ENCODE peak calls at places on chromosomes 4 and X, in four cellular contexts. B is mammary epithelial cell, X is ovary, D is K562. I is an unnamed sample.

GRCh38 chr4:121112530-121112929 is 40.2 kb upstream of the NDNF start:
- DNase-seq in B (no peak), X (no peak), D (no peak), I (peak)

GRCh38 chrX:38513087-38513742 is 48.1 kb upstream of the TSPAN7 start:
- DNase-seq in B (no peak), X (no peak), D (no peak), I (no peak)

GRCh38 chr4:112633477-112634235 is 3.1 kb downstream of the ZGRF1 start:
- DNase-seq in B (peak), X (no peak), D (peak), I (peak)

GRCh38 chr4:186724861-186725419 is 1.3 kb upstream of the FAT1 start:
- DNase-seq in B (peak), X (no peak), D (no peak), I (peak)

GRCh38 chr4:32909722-32910121 is 2189.6 kb downstream of the PCDH7 start:
- DNase-seq in B (no peak), X (no peak), D (no peak), I (no peak)

GRCh38 chrX:45768666-45769065 is 568.0 kb upstream of the DIPK2B start:
- DNase-seq in B (no peak), X (no peak), D (no peak), I (no peak)

GRCh38 chr4:175238827-175239517 is 320.8 kb downstream of the ADAM29 start:
- DNase-seq in B (no peak), X (no peak), D (no peak), I (no peak)

GRCh38 chrX:2464677-2465166 is 36.1 kb downstream of the DHRSX start:
- DNase-seq in B (no peak), X (no peak), D (peak), I (no peak)

GRCh38 chrX:154727418-154728323 is 23.2 kb downstream of the GAB3 start:
- DNase-seq in B (peak), X (no peak), D (no peak), I (peak)

GRCh38 chrX:131979116-131979515 is 44.0 kb upstream of the STK26 start:
- DNase-seq in B (no peak), X (no peak), D (no peak), I (no peak)

GRCh38 chrX:40108959-40109287 is 11.2 kb upstream of the BCOR start:
- DNase-seq in B (peak), X (peak), D (peak), I (peak)

GRCh38 chr4:7661846-7662506 is 227.2 kb upstream of the PSAPL1 start:
- DNase-seq in B (no peak), X (no peak), D (no peak), I (no peak)

GRCh38 chr4:139823345-139823744 is 157.7 kb downstream of the MGST2 start:
- DNase-seq in B (no peak), X (no peak), D (no peak), I (no peak)

GRCh38 chr4:122003335-122003734 is 51.5 kb upstream of the TRPC3 start:
- DNase-seq in B (no peak), X (no peak), D (peak), I (peak)

GRCh38 chr4:41882622-41883347 is 52.4 kb upstream of the TMEM33 start:
- DNase-seq in B (peak), X (peak), D (peak), I (peak)

GRCh38 chr4:111398906-111399330 is 746.3 kb upstream of the FAM241A start:
- DNase-seq in B (no peak), X (no peak), D (no peak), I (peak)

GRCh38 chr4:184968784-184969201 is 49.5 kb upstream of the HELT start:
- DNase-seq in B (peak), X (no peak), D (no peak), I (no peak)

GRCh38 chr4:25443851-25444250 is 66.8 kb downstream of the ANAPC4 start:
- DNase-seq in B (no peak), X (no peak), D (no peak), I (no peak)

GRCh38 chr4:103075894-103076776 is at the start of gene SLC9B2:
- DNase-seq in B (peak), X (peak), D (peak), I (peak)

GRCh38 chrX:45232139-45232538 is 31.5 kb upstream of the DIPK2B start:
- DNase-seq in B (no peak), X (no peak), D (no peak), I (no peak)

GRCh38 chrX:43317378-43317777 is 338.7 kb upstream of the MAOA start:
- DNase-seq in B (no peak), X (no peak), D (no peak), I (no peak)

GRCh38 chrX:129462707-129463106 is 60.6 kb downstream of the SMARCA1 start:
- DNase-seq in B (no peak), X (no peak), D (no peak), I (no peak)

GRCh38 chr4:111671756-111672155 is 473.5 kb upstream of the FAM241A start:
- DNase-seq in B (no peak), X (no peak), D (no peak), I (no peak)

GRCh38 chr4:180057891-180058643 is 2185.1 kb upstream of the TENM3 start:
- DNase-seq in B (peak), X (peak), D (no peak), I (peak)

GRCh38 chr4:19130836-19131235 is 1109.3 kb upstream of the LCORL start:
- DNase-seq in B (peak), X (no peak), D (no peak), I (peak)

GRCh38 chr4:122932763-122933162 is 10.4 kb upstream of the NUDT6 start:
- DNase-seq in B (no peak), X (no peak), D (no peak), I (no peak)

GRCh38 chr4:121192500-121192899 is 28.4 kb upstream of the TNIP3 start:
- DNase-seq in B (peak), X (no peak), D (peak), I (peak)

GRCh38 chrX:71103110-71103983 is 3.2 kb downstream of the CXorf65 start:
- DNase-seq in B (no peak), X (no peak), D (peak), I (no peak)

DNA sequence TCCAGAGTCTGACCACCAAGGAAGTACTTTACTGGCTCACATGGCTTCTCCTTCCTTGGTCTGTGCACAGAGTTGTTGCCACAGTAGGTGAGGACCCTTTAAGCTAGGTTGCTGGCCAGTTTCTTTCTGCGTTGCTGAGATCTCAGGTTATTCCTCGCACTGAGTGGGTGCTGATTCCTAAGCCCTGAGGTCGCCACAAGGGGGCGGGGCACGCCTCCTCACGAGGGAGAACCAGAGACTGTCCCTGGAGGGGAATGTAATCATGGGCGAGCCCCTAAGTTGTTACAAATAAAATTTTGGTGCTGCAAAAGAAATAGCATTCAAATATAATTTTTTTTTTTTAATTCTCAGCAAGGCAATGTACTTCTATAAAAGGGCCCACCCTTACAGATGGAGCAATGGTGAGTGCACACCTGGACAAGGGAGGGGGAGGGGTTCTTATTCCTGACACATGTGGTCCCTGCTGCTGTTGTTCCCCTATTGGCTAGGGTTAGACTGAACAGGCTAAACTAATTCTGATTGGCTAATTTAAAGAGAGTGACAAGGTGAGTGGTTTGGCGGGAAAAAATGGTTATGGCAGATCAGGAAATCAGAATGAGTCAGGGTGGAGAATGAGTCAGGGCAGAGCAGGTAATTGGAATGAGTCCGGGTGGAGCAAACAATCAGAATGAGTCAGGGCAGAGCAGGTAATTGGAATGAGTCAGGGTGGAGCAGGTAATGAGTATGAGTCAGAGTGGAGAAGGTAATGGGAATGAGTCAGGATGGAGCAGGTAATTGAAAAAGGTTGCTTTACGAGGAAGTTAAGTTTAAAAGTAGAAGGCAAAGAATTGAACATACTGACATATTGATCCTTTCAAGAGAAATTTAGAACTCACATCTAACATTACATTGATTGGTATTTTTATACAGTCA is 107.5 kb downstream of the VSIG4 start:
- DNase-seq in B (peak), X (no peak), D (peak), I (no peak)
- H3K4me3 ChIP-seq in B (no peak), X (no peak), D (no peak), I (no peak)

GRCh38 chrX:118883994-118884393 is 60.4 kb downstream of the ZCCHC12 start:
- DNase-seq in B (no peak), X (no peak), D (peak), I (no peak)

GRCh38 chrX:118884552-118885138 is 61.0 kb downstream of the ZCCHC12 start:
- DNase-seq in B (no peak), X (no peak), D (peak), I (no peak)

GRCh38 chrX:118878977-118879376 is 55.4 kb downstream of the ZCCHC12 start:
- DNase-seq in B (no peak), X (no peak), D (no peak), I (no peak)
- TF ChIP-seq CTCF in B (no peak), X (no peak), D (no peak), I (no peak)

GRCh38 chr4:109916003-109916399 is 3.3 kb downstream of the EGF start:
- DNase-seq in B (no peak), X (no peak), D (no peak), I (no peak)

GRCh38 chr4:109912706-109913621 is at the start of gene EGF:
- DNase-seq in B (peak), X (no peak), D (peak), I (peak)

GRCh38 chr4:109914356-109914755 is 1.7 kb downstream of the EGF start:
- DNase-seq in B (no peak), X (no peak), D (no peak), I (no peak)

GRCh38 chr4:109915385-109916002 is 2.8 kb downstream of the EGF start:
- DNase-seq in B (no peak), X (no peak), D (no peak), I (no peak)

DNA sequence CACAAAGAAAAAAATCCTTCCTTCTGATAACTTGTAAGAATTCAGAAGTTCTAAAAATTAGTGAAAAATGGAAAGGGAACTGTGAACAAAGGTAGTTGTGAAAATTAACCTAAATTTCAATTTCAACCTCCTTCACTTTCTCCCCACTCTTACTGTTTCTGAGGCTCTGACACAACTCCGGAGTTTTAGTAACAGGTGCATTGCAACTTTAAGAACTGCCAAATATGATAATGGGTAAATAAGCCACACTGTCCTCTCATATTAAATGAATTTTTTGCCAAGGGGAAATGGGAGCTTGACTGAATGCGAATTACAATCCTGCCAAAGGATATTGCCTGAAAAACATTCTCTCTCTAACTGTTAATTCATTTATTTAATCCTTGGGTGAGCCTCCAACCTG is 1.2 kb downstream of the EGF start:
- DNase-seq in B (no peak), X (no peak), D (no peak), I (no peak)
- H3K4me3 ChIP-seq in B (no peak), X (no peak), D (no peak), I (no peak)

GRCh38 chr4:28357985-28358384 is 1497.3 kb downstream of the STIM2 start:
- DNase-seq in B (peak), X (no peak), D (no peak), I (peak)
- TF ChIP-seq CTCF in B (peak), X (no peak), D (no peak), I (peak)

DNA sequence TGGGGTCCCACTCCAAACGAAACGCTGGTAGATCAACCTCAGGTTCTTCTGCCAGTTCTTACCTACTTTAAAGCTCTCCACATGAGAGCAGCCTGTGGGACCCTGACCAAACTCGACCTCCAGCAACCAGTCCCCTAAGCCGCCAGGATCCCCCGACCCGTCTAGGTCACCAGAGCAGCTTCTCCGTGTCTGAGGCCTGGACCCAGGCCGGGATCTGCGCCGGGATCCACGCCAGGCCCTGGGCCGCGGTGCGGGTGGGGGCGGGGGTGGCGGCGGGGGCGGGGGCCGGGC is 1.4 kb downstream of the USP51 start:
- DNase-seq in B (no peak), X (no peak), D (no peak), I (no peak)
- H3K4me3 ChIP-seq in B (no peak), X (peak), D (peak), I (peak)

GRCh38 chr4:2220016-2220620 is 21.8 kb downstream of the HAUS3 start:
- DNase-seq in B (peak), X (peak), D (peak), I (peak)
- TF ChIP-seq CTCF in B (peak), X (peak), D (peak), I (peak)

GRCh38 chrX:46961574-46962279 is 49.5 kb downstream of the JADE3 start:
- DNase-seq in B (no peak), X (no peak), D (no peak), I (no peak)
- H3K4me3 ChIP-seq in B (no peak), X (no peak), D (no peak), I (no peak)

GRCh38 chr4:24032371-24032989 is 142.6 kb upstream of the PPARGC1A start:
- DNase-seq in B (peak), X (no peak), D (peak), I (peak)
- TF ChIP-seq CTCF in B (peak), X (no peak), D (peak), I (peak)

DNA sequence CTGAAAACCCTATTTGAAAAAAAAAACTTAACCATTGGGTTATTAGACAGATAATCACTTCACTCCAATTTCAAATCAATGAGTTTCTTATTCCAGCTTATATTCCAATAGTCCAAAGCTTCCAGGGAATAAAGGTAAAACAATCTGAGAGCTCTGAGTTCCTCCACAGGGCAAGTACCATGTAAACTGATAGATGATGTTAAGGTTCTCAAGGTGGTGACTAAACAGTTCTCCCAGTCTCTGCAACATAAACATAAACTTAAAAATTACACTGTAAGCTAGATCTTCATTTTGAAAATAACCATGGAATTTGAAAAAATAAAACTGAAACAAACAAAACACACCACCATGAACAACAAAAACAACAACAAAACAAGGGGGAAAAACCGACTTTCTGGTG is 22.3 kb upstream of the CD38 start:
- DNase-seq in B (no peak), X (no peak), D (no peak), I (peak)
- H3K4me3 ChIP-seq in B (no peak), X (no peak), D (no peak), I (no peak)

I was measured in choroid plexus epithelial cell.